ENCODE peak calls at places on chromosome 22, in six cellular contexts. D is activated T-helper 9 cell treated with anti-CD3 and anti-CD28 coated beads, Interleukin-2, amount 50 U/mL, for 16 hours; V is NCI-H1930; K is nephron progenitor cell; T is GDM1; I is NCI-H1436. B is an unnamed sample.

GRCh38 chr22:29030016-29030617 is 31.5 kb downstream of the C22orf31 start:
- DNase-seq in D (no peak), V (no peak), K (no peak), T (no peak), I (no peak), B (no peak)

GRCh38 chr22:22912722-22913253 is 25.2 kb downstream of the IGLL5 start:
- DNase-seq in D (no peak), V (no peak), K (no peak), T (no peak), I (no peak), B (no peak)

GRCh38 chr22:19063581-19064353 is 58.4 kb downstream of the DGCR2 start:
- DNase-seq in D (no peak), V (no peak), K (no peak), T (no peak), I (no peak), B (peak)

GRCh38 chr22:32240461-32240860 is 14.7 kb downstream of the SLC5A4 start:
- DNase-seq in D (no peak), V (no peak), K (no peak), T (no peak), I (no peak), B (no peak)

GRCh38 chr22:27258773-27259172 is 542.8 kb downstream of the MN1 start:
- DNase-seq in D (no peak), V (no peak), K (no peak), T (no peak), I (no peak), B (no peak)

GRCh38 chr22:17694193-17694592 is 55.6 kb downstream of the BCL2L13 start:
- DNase-seq in D (no peak), V (no peak), K (no peak), T (no peak), I (no peak), B (no peak)

GRCh38 chr22:37661160-37661924 is 2.8 kb downstream of the PDXP start:
- DNase-seq in D (no peak), V (no peak), K (no peak), T (no peak), I (peak), B (no peak)

GRCh38 chr22:41801147-41801819 is 804 bp downstream of the CCDC134 start:
- DNase-seq in D (no peak), V (no peak), K (no peak), T (no peak), I (no peak), B (no peak)

GRCh38 chr22:38751422-38752346 is 4.1 kb downstream of the SUN2 start:
- DNase-seq in D (peak), V (no peak), K (no peak), T (no peak), I (no peak), B (peak)

GRCh38 chr22:37657590-37658132 is 862 bp upstream of the PDXP start:
- DNase-seq in D (no peak), V (no peak), K (no peak), T (no peak), I (no peak), B (no peak)

GRCh38 chr22:32649515-32650200 is 151.8 kb upstream of the TIMP3 start:
- DNase-seq in D (no peak), V (no peak), K (no peak), T (peak), I (no peak), B (peak)

GRCh38 chr22:33832558-33833151 is 87.6 kb downstream of the LARGE1 start:
- DNase-seq in D (no peak), V (no peak), K (no peak), T (no peak), I (no peak), B (no peak)

GRCh38 chr22:33455036-33455435 is 396.9 kb upstream of the SYN3 start:
- DNase-seq in D (no peak), V (no peak), K (no peak), T (no peak), I (no peak), B (no peak)

GRCh38 chr22:28769394-28770085 is 3.0 kb upstream of the CCDC117 start:
- DNase-seq in D (no peak), V (no peak), K (no peak), T (no peak), I (no peak), B (no peak)

GRCh38 chr22:30492144-30492543 is 13.4 kb downstream of the SEC14L4 start:
- DNase-seq in D (no peak), V (no peak), K (no peak), T (no peak), I (no peak), B (no peak)

GRCh38 chr22:30193031-30193794 is 53.3 kb downstream of the LIF start:
- DNase-seq in D (no peak), V (no peak), K (no peak), T (no peak), I (no peak), B (no peak)

GRCh38 chr22:36162127-36163034 is 1.8 kb upstream of the APOL3 start:
- DNase-seq in D (no peak), V (no peak), K (no peak), T (no peak), I (no peak), B (no peak)

GRCh38 chr22:37083914-37084313 is 25.6 kb downstream of the TMPRSS6 start:
- DNase-seq in D (no peak), V (no peak), K (no peak), T (no peak), I (no peak), B (no peak)

GRCh38 chr22:31148953-31149627 is 8.8 kb upstream of the PLA2G3 start:
- DNase-seq in D (no peak), V (peak), K (peak), T (peak), I (peak), B (peak)

GRCh38 chr22:45226681-45227186 is 14.0 kb downstream of the KIAA0930 start:
- DNase-seq in D (no peak), V (no peak), K (no peak), T (no peak), I (no peak), B (peak)